ENCODE peak calls at places on chromosomes 5 and 9, in four cellular contexts. M is WTC11, B is HepG2, F is K562. W is an unnamed sample.

GRCh38 chr9:137411670-137412380 is 11.1 kb downstream of the EXD3 start:
- DNase-seq in F (peak), M (no peak), B (no peak), W (no peak)

GRCh38 chr9:94824913-94825619 is 98.6 kb downstream of the AOPEP start:
- DNase-seq in M (no peak), B (no peak), F (no peak), W (no peak)

GRCh38 chr5:157558089-157558595 is 17.4 kb downstream of the ADAM19 start:
- DNase-seq in B (peak), F (no peak), M (no peak), W (no peak)

GRCh38 chr9:96022445-96023031 is 147.0 kb downstream of the ERCC6L2 start:
- DNase-seq in M (peak), B (no peak), F (peak), W (peak)

GRCh38 chr9:96100385-96100978 is 201.5 kb downstream of the HSD17B3 start:
- DNase-seq in M (no peak), B (no peak), F (no peak), W (no peak)

GRCh38 chr5:143837306-143837848 is 25.4 kb downstream of the HMHB1 start:
- DNase-seq in M (no peak), B (no peak), F (no peak), W (peak)

GRCh38 chr5:58987193-58987592 is 404.3 kb downstream of the RAB3C start:
- DNase-seq in F (no peak), M (no peak), B (no peak), W (no peak)

GRCh38 chr5:109936996-109937395 is 247.3 kb downstream of the MAN2A1 start:
- DNase-seq in M (no peak), B (no peak), F (no peak), W (no peak)

GRCh38 chr5:57950616-57951228 is 468.1 kb upstream of the ACTBL2 start:
- DNase-seq in F (no peak), M (no peak), B (no peak), W (no peak)

GRCh38 chr9:6055213-6055612 is 39.8 kb upstream of the RANBP6 start:
- DNase-seq in M (peak), F (peak), B (peak), W (no peak)

GRCh38 chr5:124706729-124707361 is 39.6 kb downstream of the ZNF608 start:
- DNase-seq in M (no peak), B (peak), F (no peak), W (peak)

GRCh38 chr5:11037080-11037479 is 276.0 kb upstream of the DAP start:
- DNase-seq in B (no peak), M (no peak), F (no peak), W (no peak)

GRCh38 chr5:11040345-11040744 is 279.3 kb upstream of the DAP start:
- DNase-seq in B (no peak), M (no peak), F (no peak), W (no peak)

GRCh38 chr5:11038772-11039171 is 277.7 kb upstream of the DAP start:
- DNase-seq in B (no peak), F (no peak), M (no peak), W (no peak)

DNA sequence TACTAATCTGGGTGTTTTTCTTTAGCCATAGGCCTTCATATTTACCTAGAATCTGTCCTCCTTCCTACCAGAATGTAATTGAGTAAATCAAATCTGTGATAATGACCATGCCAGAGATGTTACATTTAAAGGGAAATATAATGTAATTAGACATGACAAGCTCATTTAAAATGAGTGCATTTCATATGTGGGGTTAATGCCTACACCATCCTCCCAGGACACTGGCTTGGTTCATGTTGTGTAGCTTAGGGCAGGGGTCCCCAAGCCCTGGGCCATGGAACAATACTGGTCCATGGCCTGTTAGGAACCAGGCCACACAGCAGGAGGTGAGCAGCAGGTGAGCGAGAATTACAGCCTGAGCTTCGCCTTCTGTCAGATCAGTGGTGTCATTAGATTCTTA is 276.9 kb upstream of the DAP start:
- DNase-seq in B (no peak), F (no peak), M (no peak), W (no peak)
- TF ChIP-seq USF2 in B (no peak), F (no peak), M (no peak), W (no peak)

GRCh38 chr5:107894361-107894760 is 223.6 kb upstream of the EFNA5 start:
- DNase-seq in B (no peak), M (no peak), F (no peak), W (no peak)
- TF ChIP-seq FOXJ3 in B (no peak), M (no peak), F (no peak), W (no peak)

GRCh38 chr9:85516976-85517637 is 224.6 kb downstream of the AGTPBP1 start:
- DNase-seq in B (no peak), M (no peak), F (no peak), W (no peak)
- TF ChIP-seq USF2 in B (no peak), M (no peak), F (no peak), W (no peak)

DNA sequence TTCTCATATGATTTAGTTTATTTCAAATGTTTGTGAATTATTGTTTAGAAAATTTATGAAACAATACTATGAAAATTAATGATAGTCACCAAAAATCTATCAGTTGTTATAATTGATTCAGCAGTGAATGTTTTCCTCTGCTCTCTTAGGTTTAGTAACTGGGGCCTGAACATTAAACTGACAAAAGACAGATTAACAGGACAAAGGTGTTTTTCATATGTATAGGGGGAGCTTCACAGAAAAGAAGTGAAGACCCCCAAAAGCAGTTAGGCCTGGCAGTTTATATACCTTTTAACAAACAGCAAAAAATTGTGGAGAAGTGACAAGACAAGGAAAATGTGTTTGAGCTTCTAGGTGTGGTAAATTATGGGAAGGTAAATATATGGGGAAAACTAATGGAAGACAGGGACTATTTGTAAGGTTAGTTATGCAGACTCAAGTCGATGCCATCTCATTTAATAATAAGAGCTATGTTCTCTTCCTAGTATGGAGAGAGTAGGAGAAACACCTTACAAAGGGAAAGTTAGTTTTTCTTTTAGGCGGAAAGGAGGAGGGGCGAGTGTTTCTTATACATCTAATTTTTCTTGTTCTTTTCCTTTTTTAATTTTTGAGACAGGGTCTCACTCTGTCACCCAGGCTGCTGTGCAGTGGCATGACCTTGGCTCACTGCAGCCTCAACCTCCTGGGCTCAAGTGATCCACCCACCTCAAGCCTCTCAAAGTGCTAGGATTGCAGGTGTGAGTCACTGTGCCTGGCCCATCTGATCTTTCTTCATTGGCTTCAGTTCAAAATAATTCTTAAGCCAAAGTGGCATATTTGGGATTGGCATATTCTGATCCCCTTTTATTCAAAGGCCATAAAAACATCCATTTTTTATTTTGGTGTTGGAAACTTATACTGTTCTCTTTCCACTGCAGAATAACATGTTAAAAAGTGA is 77.8 kb downstream of the C9orf153 start:
- DNase-seq in B (no peak), M (no peak), F (no peak), W (no peak)
- TF ChIP-seq FOXJ3 in B (no peak), M (no peak), F (no peak), W (no peak)

GRCh38 chr9:130707225-130707976 is 13.8 kb downstream of the EXOSC2 start:
- DNase-seq in F (peak), M (peak), B (peak), W (peak)
- TF ChIP-seq USF2 in F (no peak), M (no peak), B (no peak), W (no peak)

DNA sequence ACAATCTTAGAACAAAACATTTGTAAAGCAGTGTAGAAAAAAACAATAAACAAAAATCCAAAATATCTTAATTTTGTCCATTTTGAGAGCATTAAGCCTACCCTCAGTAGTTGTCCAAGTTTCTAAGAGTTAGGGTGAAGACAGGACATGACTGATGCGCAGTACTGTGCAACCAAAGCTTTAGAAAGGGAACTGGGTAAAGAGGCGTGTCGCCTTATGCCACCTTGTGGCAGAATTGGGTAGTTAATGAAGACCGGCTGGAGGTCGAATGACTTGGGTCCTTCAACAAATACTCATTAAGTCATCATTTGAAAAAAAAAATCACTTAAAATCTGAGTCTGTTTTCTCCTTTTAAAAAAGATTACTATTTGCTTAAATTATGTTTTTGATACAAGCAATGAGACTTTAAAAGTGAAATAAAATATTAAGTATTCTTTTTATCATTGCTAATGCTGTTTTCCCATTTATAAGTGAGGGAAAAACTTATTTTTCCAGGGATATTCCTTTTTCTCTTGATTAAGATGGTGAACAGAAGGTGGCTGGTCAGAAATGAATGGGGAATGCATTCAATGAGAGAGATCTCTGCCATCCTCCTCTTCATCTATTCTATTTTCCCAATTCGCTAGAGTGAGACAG is 3.5 kb upstream of the RNF20 start:
- DNase-seq in B (peak), F (peak), M (peak), W (peak)
- TF ChIP-seq FOXJ3 in B (no peak), F (no peak), M (no peak), W (no peak)

W was measured in SK-N-SH.